ENCODE peak calls at places on chromosomes 11 and 22, in four cellular contexts. B is neuronal stem cell, N is IMR-90, F is H9. C is an unnamed sample.

GRCh38 chr11:27287205-27287604 is 75.8 kb downstream of the CCDC34 start:
- DNase-seq in B (no peak), N (no peak), F (no peak), C (no peak)

GRCh38 chr22:21651521-21652009 is 9.5 kb downstream of the SDF2L1 start:
- DNase-seq in B (peak; percentile 68), N (no peak), F (peak; percentile 51), C (no peak)

GRCh38 chr11:57391546-57391945 is 1.1 kb upstream of the PRG2 start:
- DNase-seq in B (no peak), N (no peak), F (no peak), C (no peak)

GRCh38 chr11:20719821-20720220 is 50.4 kb downstream of the NELL1 start:
- DNase-seq in B (no peak), N (no peak), F (no peak), C (no peak)

GRCh38 chr11:36421546-36422155 is 88.4 kb downstream of the TRAF6 start:
- DNase-seq in B (no peak), N (peak; percentile 33), F (no peak), C (no peak)

GRCh38 chr11:102345923-102346322 is 1.1 kb upstream of the BIRC2 start:
- DNase-seq in B (peak; percentile 1), N (peak; percentile 83), F (no peak), C (peak; percentile 44)

GRCh38 chr11:116605543-116605942 is 167.2 kb downstream of the BUD13 start:
- DNase-seq in B (peak; percentile 82), N (peak; percentile 11), F (peak; percentile 86), C (peak; percentile 92)

GRCh38 chr11:130629039-130629438 is 180.6 kb downstream of the ADAMTS15 start:
- DNase-seq in B (no peak), N (no peak), F (no peak), C (no peak)

GRCh38 chr22:22865311-22866072 is 22.1 kb upstream of the IGLL5 start:
- DNase-seq in B (no peak), N (no peak), F (no peak), C (no peak)

GRCh38 chr11:128904872-128905344 is 13.8 kb downstream of the KCNJ5 start:
- DNase-seq in B (no peak), N (no peak), F (peak; percentile 57), C (peak; percentile 32)

GRCh38 chr11:19353287-19353686 is 112.5 kb upstream of the E2F8 start:
- DNase-seq in B (no peak), N (no peak), F (no peak), C (no peak)

GRCh38 chr22:26835929-26836528 is 178.6 kb downstream of the MIAT start:
- DNase-seq in B (peak; percentile 84), N (peak; percentile 23), F (peak; percentile 84), C (peak; percentile 84)

GRCh38 chr11:73641668-73642067 is 4.7 kb upstream of the PLEKHB1 start:
- DNase-seq in B (no peak), N (no peak), F (no peak), C (no peak)

GRCh38 chr11:59551651-59552521 is 40.5 kb downstream of the OR4D9 start:
- DNase-seq in B (peak; percentile 58), N (peak; percentile 90), F (peak; percentile 36), C (peak; percentile 89)

GRCh38 chr11:59097113-59097708 is 9.8 kb upstream of the FAM111B start:
- DNase-seq in B (peak; percentile 35), N (peak; percentile 62), F (peak; percentile 65), C (peak; percentile 78)

GRCh38 chr11:7485136-7485853 is at the start of gene OLFML1:
- DNase-seq in B (no peak), N (no peak), F (no peak), C (no peak)

GRCh38 chr11:61596539-61596938 is 15.7 kb upstream of the SYT7 start:
- DNase-seq in B (no peak), N (no peak), F (no peak), C (no peak)

GRCh38 chr11:123451183-123451907 is 21.3 kb downstream of the GRAMD1B start:
- DNase-seq in B (no peak), N (no peak), F (no peak), C (no peak)

GRCh38 chr11:70712471-70712870 is 314.1 kb downstream of the CTTN start:
- DNase-seq in B (no peak), N (no peak), F (peak; percentile 50), C (peak; percentile 25)

GRCh38 chr11:6452219-6452618 is 11.4 kb upstream of the HPX start:
- DNase-seq in B (no peak), N (peak; percentile 19), F (no peak), C (no peak)

GRCh38 chr22:40183029-40183581 is 5.4 kb downstream of the TNRC6B start:
- DNase-seq in B (no peak), N (peak; percentile 87), F (no peak), C (peak; percentile 67)

GRCh38 chr22:46115388-46115678 is 35.0 kb upstream of the PPARA start:
- DNase-seq in B (no peak), N (no peak), F (no peak), C (no peak)
- H2AK5ac ChIP-seq in B (no peak overlapping the region), N (no peak overlapping the region), F (no peak overlapping the region), C (no peak overlapping the region)

GRCh38 chr11:10309163-10310093 is 4.6 kb downstream of the ADM start:
- DNase-seq in B (no peak), N (peak; percentile 92), F (peak; percentile 44), C (peak; percentile 97)
- H2AK5ac ChIP-seq in B (no peak overlapping the region), N (peak overlapping the region; percentile 76), F (no peak overlapping the region), C (peak overlapping the region; percentile 29)

GRCh38 chr11:76610871-76611475 is 59.6 kb downstream of the LRRC32 start:
- DNase-seq in B (no peak), N (no peak), F (no peak), C (peak; percentile 72)
- H2AK5ac ChIP-seq in B (no peak overlapping the region), N (no peak overlapping the region), F (no peak overlapping the region), C (no peak overlapping the region)

GRCh38 chr11:119711476-119711875 is 17.5 kb downstream of the NECTIN1 start:
- DNase-seq in B (no peak), N (no peak), F (no peak), C (no peak)
- H2AK5ac ChIP-seq in B (peak overlapping the region; percentile 82), N (no peak overlapping the region), F (no peak overlapping the region), C (no peak overlapping the region)

C was measured in mesendoderm.